ENCODE peak calls at places on chromosomes 6 and 20, in six cellular contexts. Z is neuronal stem cell; Y is memory B cell; F is occipital lobe; L is pancreas; X is CD8-positive, alpha-beta T cell. H is an unnamed sample.

GRCh38 chr20:7085448-7085847 is 318.0 kb downstream of the BMP2 start:
- DNase-seq in X (no peak), Z (no peak), L (no peak), Y (no peak), F (no peak), H (no peak)

GRCh38 chr6:137705166-137706064 is 161.6 kb upstream of the TNFAIP3 start:
- DNase-seq in X (peak), F (no peak), Z (peak), Y (peak), L (peak), H (peak)

GRCh38 chr20:47475419-47476044 is 26.2 kb upstream of the NCOA3 start:
- DNase-seq in L (no peak), F (no peak), Y (no peak), X (no peak), Z (no peak), H (no peak)

GRCh38 chr6:52416629-52417151 is 3.5 kb upstream of the EFHC1 start:
- DNase-seq in Z (peak), X (peak), L (no peak), F (no peak), Y (peak), H (peak)

GRCh38 chr6:143062551-143062950 is 1.9 kb downstream of the AIG1 start:
- DNase-seq in F (no peak), Y (no peak), X (no peak), L (no peak), Z (no peak), H (no peak)

GRCh38 chr6:143620461-143620860 is 57.3 kb upstream of the PHACTR2 start:
- DNase-seq in L (no peak), F (no peak), X (no peak), Y (no peak), Z (no peak), H (no peak)

GRCh38 chr20:26276811-26277210 is 580.2 kb upstream of the ZNF337 start:
- DNase-seq in Y (no peak), Z (no peak), F (no peak), L (peak), X (no peak), H (no peak)

GRCh38 chr6:14477559-14477958 is 360.0 kb downstream of the CD83 start:
- DNase-seq in L (no peak), F (no peak), Z (no peak), X (no peak), Y (no peak), H (no peak)

GRCh38 chr6:159978291-159979135 is 9.6 kb downstream of the IGF2R start:
- DNase-seq in L (no peak), Z (no peak), Y (peak), X (peak), F (no peak), H (no peak)

GRCh38 chr6:111711476-111711875 is 105.8 kb upstream of the TRAF3IP2 start:
- DNase-seq in Y (no peak), F (peak), L (no peak), Z (no peak), X (no peak), H (no peak)

GRCh38 chr20:53608456-53609413 is 15.1 kb upstream of the ZNF217 start:
- DNase-seq in Z (no peak), X (peak), L (peak), Y (no peak), F (no peak), H (no peak)

GRCh38 chr20:41173161-41173721 is 35.9 kb downstream of the PLCG1 start:
- DNase-seq in X (peak), Y (peak), F (peak), L (peak), Z (peak), H (peak)

H was measured in naive B cell.